ENCODE peak calls at places on chromosomes 1 and 21, in eight cellular contexts. M is cardiac fibroblast, J is brain microvascular endothelial cell, P is lower leg skin, Z is astrocyte of the spinal cord, X is fibroblast of lung, D is lower lobe of right lung, G is natural killer cell. B is an unnamed sample.

GRCh38 chr1:6476483-6476882 is 10.5 kb upstream of the TNFRSF25 start:
- DNase-seq in P (no peak), Z (no peak), J (no peak), X (no peak), M (no peak), D (no peak), G (no peak), B (no peak)

GRCh38 chr1:7405844-7406500 is 365.1 kb upstream of the VAMP3 start:
- DNase-seq in P (peak), J (no peak), M (no peak), Z (no peak), G (no peak), X (no peak), D (no peak), B (no peak)

GRCh38 chr1:221045842-221046831 is 166.9 kb downstream of the HLX start:
- DNase-seq in D (no peak), J (no peak), Z (peak), G (no peak), M (peak), X (peak), P (no peak), B (no peak)

GRCh38 chr1:13725714-13726175 is 25.8 kb downstream of the PRDM2 start:
- DNase-seq in P (no peak), G (no peak), J (peak), X (peak), Z (peak), D (no peak), M (peak), B (no peak)

GRCh38 chr1:165073402-165074007 is 283.0 kb downstream of the LMX1A start:
- DNase-seq in G (no peak), D (no peak), J (peak), M (peak), X (peak), P (no peak), Z (peak), B (no peak)

GRCh38 chr1:156704166-156704711 is 1.1 kb downstream of the CRABP2 start:
- DNase-seq in D (no peak), G (no peak), X (no peak), J (no peak), M (no peak), P (no peak), Z (no peak), B (no peak)

GRCh38 chr1:15852828-15853302 is 5.4 kb downstream of the SPEN start:
- DNase-seq in X (peak), Z (no peak), M (no peak), D (no peak), J (no peak), G (no peak), P (no peak), B (no peak)

GRCh38 chr1:47926461-47926999 is 70.7 kb downstream of the TRABD2B start:
- DNase-seq in M (no peak), D (no peak), Z (no peak), X (no peak), P (no peak), J (no peak), G (no peak), B (no peak)

GRCh38 chr1:160606611-160607010 is 27.3 kb upstream of the CD84 start:
- DNase-seq in J (no peak), D (no peak), G (no peak), Z (no peak), P (no peak), M (no peak), X (no peak), B (no peak)

GRCh38 chr1:101496109-101496508 is 259.3 kb downstream of the S1PR1 start:
- DNase-seq in J (no peak), Z (no peak), D (no peak), M (no peak), P (no peak), X (no peak), G (no peak), B (no peak)

GRCh38 chr1:212607206-212607923 is 1.2 kb upstream of the ATF3 start:
- DNase-seq in X (no peak), G (peak), D (peak), J (no peak), P (no peak), M (peak), Z (no peak), B (peak)

GRCh38 chr1:48215222-48215621 is 7.3 kb upstream of the SLC5A9 start:
- DNase-seq in M (no peak), G (no peak), P (no peak), D (no peak), Z (no peak), J (no peak), X (no peak), B (no peak)

GRCh38 chr1:54265126-54265525 is 65.2 kb downstream of the MRPL37 start:
- DNase-seq in P (no peak), J (no peak), D (no peak), Z (no peak), X (no peak), G (no peak), M (no peak), B (no peak)

GRCh38 chr1:193113992-193114332 is 7.9 kb upstream of the CDC73 start:
- DNase-seq in J (no peak), P (no peak), X (no peak), M (no peak), D (no peak), G (no peak), Z (no peak), B (no peak)

GRCh38 chr1:8422439-8423133 is 104.7 kb downstream of the SLC45A1 start:
- DNase-seq in G (no peak), X (no peak), Z (peak), M (peak), D (no peak), J (peak), P (no peak), B (no peak)

GRCh38 chr1:20376880-20377494 is 86.3 kb downstream of the VWA5B1 start:
- DNase-seq in M (peak), G (peak), X (no peak), P (no peak), D (no peak), Z (peak), J (peak), B (peak)

GRCh38 chr1:169485427-169486280 is at the start of gene SLC19A2:
- DNase-seq in Z (peak), X (peak), M (peak), G (peak), D (peak), J (peak), P (peak), B (peak)

GRCh38 chr1:212485895-212486590 is 53.3 kb downstream of the NENF start:
- DNase-seq in D (peak), X (peak), Z (peak), J (peak), M (peak), G (no peak), P (peak), B (no peak)

GRCh38 chr1:211829343-211830054 is 1.1 kb downstream of the LPGAT1 start:
- DNase-seq in P (no peak), D (no peak), X (peak), J (no peak), M (peak), Z (no peak), G (no peak), B (no peak)

GRCh38 chr21:33998809-33999208 is 74.6 kb upstream of the MRPS6 start:
- DNase-seq in X (no peak), Z (no peak), P (no peak), D (no peak), G (no peak), M (no peak), J (no peak), B (no peak)

GRCh38 chr1:246607466-246607865 is 41.2 kb downstream of the CNST start:
- DNase-seq in Z (no peak), D (no peak), J (no peak), G (no peak), M (no peak), X (no peak), P (no peak), B (no peak)

GRCh38 chr1:246609632-246610031 is 43.4 kb downstream of the CNST start:
- DNase-seq in G (no peak), J (no peak), Z (no peak), M (peak), X (peak), D (no peak), P (no peak), B (no peak)

GRCh38 chr1:246613131-246613758 is 47.0 kb downstream of the CNST start:
- DNase-seq in J (no peak), G (no peak), D (no peak), M (no peak), X (no peak), P (no peak), Z (no peak), B (no peak)

DNA sequence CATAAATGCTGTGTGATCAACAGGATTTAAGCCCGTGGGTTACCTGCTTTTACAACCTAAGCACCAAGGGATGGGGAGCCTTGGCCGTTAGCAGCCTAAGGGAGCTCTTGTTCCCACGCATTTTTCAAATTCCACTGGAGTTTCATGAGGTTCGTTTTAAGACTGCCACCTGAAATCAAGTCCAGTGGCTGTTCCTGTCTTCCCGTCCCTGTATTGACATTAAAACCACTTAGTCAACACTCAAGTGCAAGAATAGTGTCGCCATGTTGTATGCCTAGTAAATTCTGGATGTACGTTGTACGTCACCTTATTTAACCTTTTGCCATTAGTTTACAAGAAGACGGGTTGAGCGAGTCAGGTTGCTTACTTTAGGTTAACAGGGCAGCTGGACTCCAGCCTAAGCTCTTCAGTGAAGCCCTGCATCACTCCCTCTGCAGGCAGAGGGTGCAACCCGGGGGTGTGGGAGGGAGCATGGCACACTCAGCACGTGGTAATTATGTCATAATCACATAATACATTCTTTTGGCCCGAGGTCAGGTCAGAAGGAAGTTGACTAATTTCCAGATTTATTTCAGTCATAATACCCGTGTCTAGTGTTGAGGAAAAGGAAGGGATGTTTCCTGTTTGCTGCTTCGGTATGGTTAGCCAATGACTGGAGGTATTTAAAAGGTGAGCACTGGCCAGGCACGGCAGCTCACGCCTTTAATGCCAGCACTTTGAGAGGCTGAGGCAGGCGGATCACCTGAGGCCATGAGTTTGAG is 42.5 kb downstream of the CNST start:
- DNase-seq in M (peak), G (no peak), Z (peak), D (peak), X (peak), P (peak), J (peak), B (no peak)
- TF ChIP-seq CTCF in M (peak), G (no peak), Z (peak), D (peak), X (peak), P (no peak), J (peak), B (no peak)

DNA sequence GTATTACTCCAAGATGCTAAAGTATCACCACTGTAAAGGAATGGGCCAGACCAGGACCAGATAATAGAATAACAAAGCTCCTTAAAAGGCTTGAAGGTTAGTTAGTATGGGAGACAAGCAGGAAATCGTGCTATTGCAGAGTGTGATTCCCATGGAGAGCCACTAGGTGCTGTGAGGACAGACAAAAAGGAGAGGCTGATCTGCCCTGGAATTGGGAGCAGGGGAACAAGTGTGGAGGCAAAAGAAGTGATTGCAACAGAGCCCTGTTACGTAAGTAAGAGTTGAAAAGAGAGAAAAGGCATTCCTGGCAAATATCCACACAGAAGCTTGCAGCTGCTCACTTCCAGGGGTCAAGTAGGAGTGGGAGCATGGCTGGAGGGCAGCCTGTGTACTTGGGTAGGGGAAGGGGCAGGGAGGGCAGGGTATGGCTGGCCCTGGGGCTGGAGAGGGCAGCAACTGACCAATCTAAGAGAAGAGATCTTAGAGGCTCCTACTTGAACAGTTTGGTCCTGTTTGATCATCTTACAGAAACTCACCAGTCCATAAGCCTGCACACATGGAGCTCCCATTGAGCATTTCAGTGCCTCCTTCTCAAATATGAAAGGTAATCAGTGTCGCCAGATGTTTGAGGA is 207.7 kb upstream of the GJB5 start:
- DNase-seq in P (no peak), M (no peak), D (no peak), X (no peak), Z (no peak), G (no peak), J (no peak), B (no peak)
- TF ChIP-seq CTCF in P (no peak), M (no peak), D (peak), X (no peak), Z (no peak), G (no peak), J (no peak), B (no peak)

GRCh38 chr1:22877980-22878379 is 94.7 kb downstream of the LACTBL1 start:
- DNase-seq in D (no peak), X (no peak), P (no peak), G (no peak), M (no peak), Z (no peak), J (no peak), B (no peak)

GRCh38 chr1:22878626-22879025 is 94.0 kb downstream of the LACTBL1 start:
- DNase-seq in J (no peak), D (no peak), X (no peak), Z (no peak), P (no peak), M (no peak), G (no peak), B (no peak)

GRCh38 chr1:22876359-22877111 is 96.1 kb downstream of the LACTBL1 start:
- DNase-seq in J (peak), Z (peak), P (no peak), M (peak), X (peak), G (no peak), D (no peak), B (no peak)

GRCh38 chr1:22875851-22876250 is 96.8 kb downstream of the LACTBL1 start:
- DNase-seq in D (no peak), M (no peak), P (no peak), X (no peak), G (no peak), J (no peak), Z (no peak), B (no peak)

GRCh38 chr1:22877112-22877915 is 95.4 kb downstream of the LACTBL1 start:
- DNase-seq in G (no peak), X (no peak), D (no peak), J (no peak), Z (no peak), M (no peak), P (no peak), B (no peak)
- TF ChIP-seq CTCF in G (no peak), X (no peak), D (no peak), J (no peak), Z (no peak), M (no peak), P (no peak), B (no peak)

DNA sequence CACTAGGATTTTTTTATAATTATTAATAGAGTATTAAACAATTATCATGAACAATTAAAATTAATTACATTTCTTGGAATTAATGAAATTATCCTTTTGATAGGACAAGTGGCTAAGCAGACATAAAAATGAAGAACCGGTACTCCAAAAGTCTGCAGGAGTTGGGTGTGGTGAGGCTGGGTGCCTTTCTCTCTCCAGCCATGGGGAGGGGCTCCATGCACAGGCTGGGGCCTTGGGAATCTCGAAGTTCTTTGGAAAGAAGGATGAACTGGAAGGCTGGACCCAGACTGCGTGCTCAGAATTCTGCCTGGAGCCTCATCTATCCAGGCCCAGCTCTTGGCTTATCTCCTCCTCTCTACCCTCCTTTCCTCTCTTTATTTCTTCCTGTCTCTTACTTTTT is 94.1 kb downstream of the ACTL8 start:
- DNase-seq in J (no peak), X (no peak), G (no peak), P (no peak), D (no peak), M (peak), Z (no peak), B (no peak)
- TF ChIP-seq CTCF in J (peak), X (peak), G (no peak), P (no peak), D (no peak), M (peak), Z (peak), B (no peak)

GRCh38 chr1:85555867-85556577 is 24.5 kb upstream of the CCN1 start:
- DNase-seq in D (no peak), P (no peak), J (no peak), X (peak), Z (no peak), M (no peak), G (no peak), B (no peak)
- TF ChIP-seq CTCF in D (no peak), P (no peak), J (no peak), X (no peak), Z (no peak), M (no peak), G (no peak), B (no peak)

GRCh38 chr1:112114540-112114939 is 125.1 kb upstream of the KCND3 start:
- DNase-seq in M (no peak), P (no peak), G (no peak), D (no peak), J (no peak), Z (no peak), X (no peak), B (no peak)
- TF ChIP-seq CTCF in M (no peak), P (no peak), G (no peak), D (no peak), J (no peak), Z (no peak), X (no peak), B (no peak)

B was measured in activated B cell treated with CpG ODN at 0.5 μM for 24 hours.